ENCODE peak calls at places on chromosomes 1 and 21, in four cellular contexts. I, D, C and B are unnamed samples.

GRCh38 chr21:38460171-38460742 is 38.0 kb downstream of the ERG start:
- DNase-seq in I (no peak), D (no peak), C (no peak), B (no peak)

GRCh38 chr1:112798293-112798692 is 83.2 kb upstream of the PPM1J start:
- DNase-seq in I (no peak), C (no peak), D (no peak), B (no peak)

GRCh38 chr1:245129811-245130210 is 25.0 kb upstream of the KIF26B start:
- DNase-seq in D (no peak), I (no peak), C (no peak), B (no peak)

GRCh38 chr1:11245904-11246726 is 16.2 kb downstream of the MTOR start:
- DNase-seq in I (no peak), C (no peak), D (no peak), B (no peak)

GRCh38 chr21:36282568-36283230 is 37.3 kb upstream of the MORC3 start:
- DNase-seq in C (no peak), D (no peak), I (no peak), B (peak; percentile 36)

GRCh38 chr1:59900640-59901039 is 25.9 kb downstream of the CYP2J2 start:
- DNase-seq in I (no peak), C (no peak), D (peak; percentile 47), B (peak; percentile 25)

GRCh38 chr21:41692216-41692615 is 74.6 kb downstream of the RIPK4 start:
- DNase-seq in C (no peak), I (no peak), D (no peak), B (no peak)

GRCh38 chr1:2046225-2046917 is 3.8 kb upstream of the PRKCZ start:
- DNase-seq in I (peak; percentile 63), D (peak; percentile 84), C (peak; percentile 79), B (peak; percentile 19)

GRCh38 chr1:232678185-232678886 is 48.4 kb upstream of the SIPA1L2 start:
- DNase-seq in C (no peak), I (no peak), D (no peak), B (no peak)

GRCh38 chr1:42167611-42168396 is 3.3 kb upstream of the GUCA2A start:
- DNase-seq in I (no peak), D (no peak), C (no peak), B (no peak)

GRCh38 chr1:230123280-230124186 is 56.5 kb downstream of the GALNT2 start:
- DNase-seq in I (peak; percentile 92), D (no peak), C (no peak), B (peak; percentile 34)

GRCh38 chr1:45998218-45998617 is 134.2 kb downstream of the PIK3R3 start:
- DNase-seq in C (no peak), D (no peak), I (no peak), B (no peak)

GRCh38 chr1:45332346-45332720 is 5.6 kb downstream of the HPDL start:
- DNase-seq in I (no peak), C (no peak), D (no peak), B (no peak)

DNA sequence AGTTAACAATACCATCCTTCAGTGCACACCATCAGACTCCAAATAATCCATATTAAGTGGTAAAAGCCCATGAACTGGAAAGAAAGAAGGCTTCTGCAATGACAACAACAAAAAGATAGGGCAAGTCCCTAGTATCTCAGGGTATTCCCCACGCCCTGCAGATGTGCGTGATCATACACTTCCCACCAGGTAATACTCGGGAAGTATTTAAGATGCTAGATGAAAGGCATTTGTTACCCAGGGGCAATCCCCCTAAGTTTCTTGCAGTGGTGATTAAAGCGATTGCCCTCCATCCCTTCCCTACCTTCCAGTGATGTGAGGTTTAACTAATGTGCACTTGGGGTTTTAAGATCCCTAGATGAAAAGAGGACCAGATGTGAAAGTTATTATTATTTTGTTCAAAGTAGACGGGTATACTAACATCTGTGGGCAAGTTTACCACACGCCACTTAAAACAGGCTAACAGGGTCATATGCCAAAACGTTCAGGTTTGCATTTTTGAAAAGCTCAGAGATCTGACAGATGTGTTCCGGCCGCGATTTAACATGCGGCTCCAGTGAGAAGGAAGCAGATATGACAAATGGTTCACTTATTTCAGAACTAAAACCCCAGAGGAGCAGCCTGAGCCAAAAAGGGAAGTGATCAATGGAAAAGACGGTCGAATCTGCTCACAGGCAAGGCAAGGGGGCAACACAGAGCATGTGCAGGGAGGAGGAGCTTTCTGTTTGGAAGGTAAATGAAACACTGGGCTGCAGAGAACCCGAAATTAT is 17.4 kb downstream of the TIAM1 start:
- DNase-seq in C (no peak), D (no peak), I (peak; percentile 69), B (peak; percentile 62)
- H3K4me3 ChIP-seq in C (no peak overlapping the region), D (no peak overlapping the region), I (peak overlapping the region; percentile 14), B (no peak overlapping the region)

DNA sequence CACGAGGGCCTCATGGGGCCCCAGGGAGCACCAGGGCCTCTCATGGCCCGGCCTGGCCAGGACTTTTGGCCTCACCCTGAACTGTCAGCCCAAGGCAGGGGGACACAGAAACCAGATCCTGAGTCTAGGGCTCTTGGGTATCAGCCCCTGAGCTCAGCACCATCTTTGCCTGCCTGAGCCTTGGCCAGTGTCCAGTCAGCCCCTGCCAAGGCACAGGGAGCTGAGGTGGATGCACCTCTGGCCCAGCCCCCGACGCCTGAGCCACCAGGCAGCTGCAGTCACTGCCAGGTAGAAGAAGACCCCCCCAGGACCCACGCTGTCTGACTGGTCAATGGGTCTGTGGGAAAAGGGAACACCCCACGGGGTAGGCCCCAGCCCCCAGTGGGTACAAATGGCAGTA is 25.3 kb downstream of the CDCA8 start:
- DNase-seq in C (no peak), I (no peak), D (no peak), B (no peak)
- TF ChIP-seq CTCF in C (no peak), I (no peak), D (no peak), B (no peak)

DNA sequence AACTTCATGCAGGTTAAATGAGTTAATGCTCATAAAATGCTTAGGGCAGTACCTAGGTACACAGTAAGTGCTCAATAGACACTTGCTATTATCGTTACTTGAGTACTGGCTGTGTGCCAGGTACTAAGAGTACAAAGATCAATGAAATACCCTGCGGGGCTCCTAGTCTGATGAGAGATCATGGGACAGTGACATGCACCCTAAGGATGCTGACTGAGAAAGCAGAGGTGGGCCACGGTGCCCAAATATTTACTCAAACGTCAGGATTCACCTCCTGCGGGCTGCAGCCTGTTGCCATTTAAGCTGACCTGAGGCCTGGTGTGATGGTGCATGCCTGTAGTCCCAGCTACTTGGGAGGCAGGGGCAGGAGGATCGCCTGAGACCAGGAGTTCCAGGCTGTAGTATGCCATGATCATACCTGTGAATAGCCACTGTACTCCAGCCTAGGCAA is 19.8 kb upstream of the LUZP1 start:
- DNase-seq in I (no peak), C (no peak), D (no peak), B (no peak)
- H3K4me3 ChIP-seq in I (no peak overlapping the region), C (no peak overlapping the region), D (no peak overlapping the region), B (no peak overlapping the region)

GRCh38 chr1:228459091-228459993 is 27.8 kb upstream of the RNF187 start:
- DNase-seq in I (peak; percentile 92), C (no peak), D (peak; percentile 89), B (peak; percentile 89)
- TF ChIP-seq CTCF in I (peak; percentile 77), C (peak; percentile 64), D (peak; percentile 82), B (peak; percentile 71)

DNA sequence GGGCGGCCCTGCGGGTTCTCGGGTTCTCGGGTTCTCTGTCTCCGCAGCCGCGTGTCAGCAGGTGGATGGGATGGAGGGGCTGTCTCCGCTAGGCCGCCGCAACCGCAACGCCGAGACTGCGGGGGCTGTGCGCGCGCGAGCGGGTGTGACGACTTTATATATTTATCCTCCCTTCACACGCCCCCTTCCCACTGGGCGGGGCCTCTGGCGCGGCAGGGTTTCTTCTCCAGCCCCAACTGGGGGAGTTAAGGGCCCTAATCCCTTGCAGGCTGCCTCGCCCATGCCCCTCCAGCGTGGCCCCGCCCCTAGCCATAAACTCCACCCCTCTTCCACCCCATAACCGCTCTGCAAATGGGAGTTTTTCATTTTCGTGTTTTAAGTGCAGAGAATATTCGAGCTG is 3.4 kb downstream of the IGSF21 start:
- DNase-seq in D (peak; percentile 71), I (no peak), C (no peak), B (no peak)
- H3K4me3 ChIP-seq in D (peak overlapping the region; percentile 73), I (no peak overlapping the region), C (peak overlapping the region; percentile 61), B (no peak overlapping the region)

DNA sequence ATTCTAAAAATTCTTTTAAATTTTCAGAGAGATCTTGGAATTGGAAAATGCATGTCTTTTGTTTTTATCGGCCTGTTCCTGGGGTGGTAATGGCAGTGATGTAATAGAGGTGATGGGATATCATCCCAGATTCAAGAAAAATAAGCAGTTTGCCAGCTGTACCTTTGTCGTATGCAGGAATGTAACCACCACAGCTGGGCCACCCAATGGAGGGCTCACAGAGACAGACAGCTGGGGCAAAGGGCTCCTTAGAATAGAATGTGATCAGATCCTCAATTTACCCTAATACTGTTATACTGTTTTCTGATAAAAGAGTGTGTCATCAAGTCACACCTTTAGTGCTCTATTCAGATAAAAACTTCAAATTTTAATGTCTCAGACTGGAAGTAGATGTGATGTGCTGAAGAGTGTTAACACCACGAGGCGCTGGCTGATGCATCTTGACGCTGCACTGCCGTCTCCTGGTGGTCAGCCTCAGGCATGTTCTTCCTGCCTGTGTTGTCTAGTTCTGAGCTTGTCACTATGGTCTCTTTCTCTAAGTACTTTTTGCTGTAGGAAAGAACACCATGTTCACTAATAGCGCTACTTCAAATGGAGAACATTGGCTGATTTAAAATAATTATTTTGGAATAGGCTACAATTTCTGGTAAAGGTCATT is 78.8 kb downstream of the C1orf21 start:
- DNase-seq in D (peak; percentile 27), C (peak; percentile 58), I (no peak), B (no peak)
- TF ChIP-seq CTCF in D (peak; percentile 38), C (no peak), I (no peak), B (peak; percentile 40)

DNA sequence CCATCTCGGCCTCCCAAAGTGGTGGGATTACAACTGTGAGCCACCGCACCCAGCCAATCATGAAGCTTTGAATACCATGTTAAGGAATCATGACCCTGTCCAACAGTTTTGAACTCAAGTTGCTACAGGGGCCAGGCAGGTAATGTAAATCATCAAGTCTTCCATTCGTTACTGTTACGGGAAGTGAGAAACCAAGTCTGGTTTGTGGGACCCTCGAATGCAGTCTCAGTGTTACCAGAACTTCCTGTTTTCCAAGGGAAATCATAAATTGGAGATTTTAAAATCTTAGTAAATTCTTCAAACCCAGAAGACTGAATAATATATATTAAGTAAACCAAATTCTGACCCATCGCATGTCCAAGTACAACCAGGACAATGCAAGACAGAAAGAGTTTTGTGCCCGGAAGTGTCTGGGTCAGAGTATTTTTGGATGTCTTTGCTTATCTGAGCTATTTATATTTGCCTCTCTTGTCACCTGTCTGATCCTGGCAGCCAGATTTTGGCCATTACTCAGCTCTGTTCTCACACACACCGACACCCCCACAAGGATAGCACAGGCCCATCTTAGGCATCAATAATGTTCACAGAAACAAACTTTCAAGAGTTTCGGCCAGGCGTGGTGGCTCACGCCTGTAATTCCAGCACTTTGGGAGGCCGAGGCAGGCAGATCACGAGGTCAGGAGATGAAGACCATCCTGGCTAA is 8.8 kb downstream of the ATP5IF1 start:
- DNase-seq in C (no peak), I (peak; percentile 77), D (no peak), B (no peak)
- H3K4me3 ChIP-seq in C (no peak overlapping the region), I (peak overlapping the region; percentile 72), D (no peak overlapping the region), B (no peak overlapping the region)

GRCh38 chr1:180170569-180170968 is 15.9 kb downstream of the QSOX1 start:
- DNase-seq in C (no peak), I (no peak), D (no peak), B (no peak)

GRCh38 chr1:180168786-180169640 is 14.3 kb downstream of the QSOX1 start:
- DNase-seq in I (peak; percentile 53), C (no peak), D (peak; percentile 68), B (peak; percentile 52)

GRCh38 chr1:180167721-180168467 is 13.2 kb downstream of the QSOX1 start:
- DNase-seq in I (no peak), D (peak; percentile 30), C (peak; percentile 83), B (peak; percentile 36)

GRCh38 chr1:180171691-180172090 is 17.0 kb downstream of the QSOX1 start:
- DNase-seq in C (no peak), I (no peak), D (no peak), B (no peak)

GRCh38 chr1:180169641-180170155 is 15.0 kb downstream of the QSOX1 start:
- DNase-seq in C (no peak), I (no peak), D (no peak), B (no peak)
- TF ChIP-seq CTCF in C (no peak), I (no peak), D (no peak), B (no peak)

GRCh38 chr1:154742586-154742985 is 127.5 kb downstream of the KCNN3 start:
- DNase-seq in I (no peak), D (no peak), C (no peak), B (no peak)
- H3K4me3 ChIP-seq in I (no peak overlapping the region), D (no peak overlapping the region), C (no peak overlapping the region), B (no peak overlapping the region)